ENCODE peak calls at places on chromosomes 6 and 20, in four cellular contexts. H is stomach, L is cardiac muscle cell, W is ascending aorta. Y is an unnamed sample.

GRCh38 chr20:40719330-40719729 is 30.3 kb upstream of the MAFB start:
- DNase-seq in H (no peak), L (no peak), W (no peak), Y (no peak)

GRCh38 chr20:50493881-50494253 is 16.3 kb upstream of the PTPN1 start:
- DNase-seq in L (no peak), H (no peak), W (no peak), Y (no peak)

GRCh38 chr20:23129256-23129655 is 43.1 kb upstream of the CD93 start:
- DNase-seq in H (no peak), L (peak; percentile 59), W (no peak), Y (no peak)

GRCh38 chr20:10793741-10794140 is 119.9 kb upstream of the JAG1 start:
- DNase-seq in H (no peak), L (no peak), W (no peak), Y (no peak)

GRCh38 chr20:44336086-44336485 is 757 bp upstream of the R3HDML start:
- DNase-seq in H (no peak), W (no peak), L (no peak), Y (no peak)

GRCh38 chr20:40506567-40506966 is 182.5 kb downstream of the MAFB start:
- DNase-seq in H (peak; percentile 66), W (peak; percentile 96), L (peak; percentile 99), Y (peak; percentile 91)

GRCh38 chr20:59830107-59831023 is 103.1 kb downstream of the SYCP2 start:
- DNase-seq in L (no peak), H (no peak), W (no peak), Y (no peak)

GRCh38 chr20:32651537-32651936 is 22.2 kb downstream of the C20orf203 start:
- DNase-seq in W (no peak), H (no peak), L (no peak), Y (no peak)

GRCh38 chr6:25331085-25331685 is 52.0 kb downstream of the CARMIL1 start:
- DNase-seq in W (no peak), H (no peak), L (no peak), Y (no peak)

GRCh38 chr6:158160932-158161539 is 7.0 kb downstream of the SERAC1 start:
- DNase-seq in H (no peak), L (peak; percentile 59), W (no peak), Y (no peak)

GRCh38 chr6:34672657-34673043 is 23.9 kb downstream of the ILRUN start:
- DNase-seq in H (no peak), W (no peak), L (no peak), Y (no peak)

GRCh38 chr6:34674268-34674639 is 22.3 kb downstream of the ILRUN start:
- DNase-seq in H (no peak), W (no peak), L (no peak), Y (no peak)

GRCh38 chr6:34671801-34672656 is 24.5 kb downstream of the ILRUN start:
- DNase-seq in H (no peak), W (no peak), L (peak; percentile 39), Y (no peak)

GRCh38 chr6:34673079-34673478 is 23.5 kb downstream of the ILRUN start:
- DNase-seq in W (no peak), L (no peak), H (no peak), Y (no peak)

GRCh38 chr6:34671362-34671761 is 25.2 kb downstream of the ILRUN start:
- DNase-seq in L (peak; percentile 35), W (no peak), H (no peak), Y (no peak)
- H3K4me3 ChIP-seq in L (no peak overlapping the region), W (no peak overlapping the region), H (no peak overlapping the region), Y (no peak overlapping the region)

DNA sequence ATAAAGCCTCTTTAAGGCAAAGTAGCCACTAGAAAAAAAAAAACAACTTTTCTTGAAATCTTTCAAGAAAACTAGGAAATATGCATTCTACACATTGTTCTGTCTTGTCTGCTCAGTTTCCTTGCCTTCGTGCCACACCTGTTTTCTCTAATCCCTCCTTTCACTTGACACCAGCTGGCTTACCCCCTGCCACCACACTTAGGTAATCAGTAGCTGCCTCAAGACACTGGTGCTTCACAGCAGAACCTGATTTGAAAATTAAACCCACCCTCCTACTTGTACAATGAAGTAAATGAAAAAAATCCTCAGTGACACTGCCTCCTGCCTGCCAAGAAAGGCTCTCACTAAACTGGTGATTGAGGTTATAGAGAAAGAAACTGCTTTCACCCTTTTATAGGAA is 45.8 kb upstream of the SCML4 start:
- DNase-seq in L (no peak), H (no peak), W (no peak), Y (no peak)
- TF ChIP-seq CTCF in L (no peak), H (no peak), W (no peak), Y (no peak)

GRCh38 chr20:3323398-3323797 is 84.1 kb downstream of the DNAAF9 start:
- DNase-seq in W (no peak), L (peak; percentile 32), H (no peak), Y (no peak)
- H3K36me3 ChIP-seq in W (peaks cover 54% of the 10 kb centered on the region), L (peaks cover 6% of the 10 kb centered on the region), H (peaks cover 80% of the 10 kb centered on the region), Y (peaks cover 12% of the 10 kb centered on the region)

GRCh38 chr20:6469695-6470094 is 297.8 kb upstream of the BMP2 start:
- DNase-seq in W (no peak), H (no peak), L (no peak), Y (no peak)

GRCh38 chr20:6473197-6473596 is 294.3 kb upstream of the BMP2 start:
- DNase-seq in W (no peak), L (peak; percentile 21), H (no peak), Y (no peak)

GRCh38 chr20:6468751-6469150 is 298.7 kb upstream of the BMP2 start:
- DNase-seq in W (no peak), L (no peak), H (no peak), Y (no peak)

GRCh38 chr20:6466065-6466810 is 301.2 kb upstream of the BMP2 start:
- DNase-seq in W (no peak), L (peak; percentile 48), H (no peak), Y (no peak)

DNA sequence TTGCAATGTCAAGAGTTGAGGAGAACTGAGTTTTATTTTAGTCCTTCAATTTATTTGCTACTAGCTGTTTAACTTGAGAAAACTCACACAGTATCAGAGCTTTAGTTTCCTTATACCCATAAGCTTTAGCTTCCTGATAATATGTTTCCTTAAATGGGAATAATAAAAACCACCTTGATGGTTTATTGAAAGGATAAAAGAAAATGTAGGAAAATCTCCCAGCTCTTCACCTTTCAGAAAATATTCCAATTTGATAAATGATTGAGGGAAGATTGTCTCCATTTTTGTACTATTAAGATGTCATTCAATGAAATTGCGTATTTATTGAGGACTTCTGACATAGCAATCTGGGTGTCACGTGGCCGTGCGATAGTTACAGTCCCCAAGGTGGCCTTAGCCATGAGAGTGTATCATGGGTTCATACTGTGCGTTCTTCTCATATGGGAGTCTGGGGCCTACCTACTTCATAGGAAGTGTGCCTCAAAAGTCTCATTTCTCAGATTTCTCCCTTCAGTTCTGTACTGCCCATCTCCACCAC is 296.3 kb upstream of the BMP2 start:
- DNase-seq in W (no peak), L (no peak), H (no peak), Y (no peak)
- H3K4me3 ChIP-seq in W (no peak overlapping the region), L (no peak overlapping the region), H (no peak overlapping the region), Y (no peak overlapping the region)

GRCh38 chr20:34473262-34473883 is 42.8 kb upstream of the DYNLRB1 start:
- DNase-seq in L (peak; percentile 58), W (no peak), H (no peak), Y (peak; percentile 60)
- TF ChIP-seq CTCF in L (peak; percentile 28), W (no peak), H (no peak), Y (peak; percentile 25)

GRCh38 chr6:141824258-141824795 is 308.4 kb upstream of the GJE1 start:
- DNase-seq in W (no peak), H (no peak), L (peak; percentile 5), Y (no peak)

GRCh38 chr6:141830530-141830929 is 302.2 kb upstream of the GJE1 start:
- DNase-seq in W (no peak), H (no peak), L (no peak), Y (no peak)

GRCh38 chr6:141833001-141833655 is 299.6 kb upstream of the GJE1 start:
- DNase-seq in W (no peak), H (no peak), L (no peak), Y (no peak)

GRCh38 chr6:141829996-141830395 is 302.7 kb upstream of the GJE1 start:
- DNase-seq in H (no peak), L (no peak), W (no peak), Y (no peak)

DNA sequence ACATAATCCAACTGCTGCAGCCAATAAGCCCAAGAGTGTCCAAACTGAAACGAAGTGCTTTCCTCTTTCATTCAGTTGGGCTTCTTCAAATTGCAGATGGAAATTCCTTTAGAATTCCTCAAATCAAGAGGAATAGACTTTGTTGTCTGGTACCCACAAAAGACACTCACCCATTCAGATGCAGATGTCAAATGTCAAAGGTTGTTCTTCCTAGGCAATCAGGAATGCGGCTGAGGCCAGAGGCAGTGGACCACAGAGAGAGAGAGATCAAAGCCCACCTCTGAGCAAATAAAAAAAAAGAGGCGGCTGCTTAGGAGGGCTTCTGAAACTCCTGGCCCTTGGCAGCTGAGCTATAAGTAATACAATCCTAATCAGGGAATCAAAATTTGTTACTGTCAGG is 303.2 kb upstream of the GJE1 start:
- DNase-seq in L (no peak), H (no peak), W (no peak), Y (no peak)
- H3K36me3 ChIP-seq in L (no peaks in the 10 kb centered on the region), H (no peaks in the 10 kb centered on the region), W (no peaks in the 10 kb centered on the region), Y (no peaks in the 10 kb centered on the region)

GRCh38 chr6:119337762-119338161 is 11.8 kb downstream of the MAN1A1 start:
- DNase-seq in H (no peak), L (no peak), W (no peak), Y (no peak)
- H3K4me3 ChIP-seq in H (no peak overlapping the region), L (no peak overlapping the region), W (no peak overlapping the region), Y (no peak overlapping the region)

GRCh38 chr6:168315626-168316025 is 4.0 kb downstream of the DACT2 start:
- DNase-seq in W (no peak), L (no peak), H (no peak), Y (no peak)

GRCh38 chr6:168313371-168314028 is 6.1 kb downstream of the DACT2 start:
- DNase-seq in L (no peak), W (no peak), H (no peak), Y (no peak)

GRCh38 chr6:168314029-168314420 is 5.6 kb downstream of the DACT2 start:
- DNase-seq in L (no peak), H (no peak), W (no peak), Y (no peak)

GRCh38 chr6:168318090-168318489 is 1.5 kb downstream of the DACT2 start:
- DNase-seq in L (no peak), H (no peak), W (no peak), Y (no peak)

GRCh38 chr6:168314948-168315347 is 4.6 kb downstream of the DACT2 start:
- DNase-seq in L (peak; percentile 92), W (no peak), H (no peak), Y (no peak)
- TF ChIP-seq CTCF in L (peak; percentile 82), W (no peak), H (peak; percentile 12), Y (no peak)

Y was measured in right lobe of liver.